ENCODE peak calls at places on chromosomes 5 and 9, in ten cellular contexts. One of them, this sample, is unnamed.

GRCh38 chr9:78103971-78104433 is 72.4 kb upstream of the GNAQ start:
- DNase-seq in choroid plexus epithelial cell: no peak
- DNase-seq in body of pancreas: no peak
- DNase-seq in tibial artery: no peak
- DNase-seq in Peyer's patch: no peak
- DNase-seq in mammary epithelial cell: no peak
- DNase-seq in fibroblast of mammary gland: no peak
- DNase-seq in NB4: peak
- DNase-seq in stomach: no peak
- DNase-seq in AG10803: no peak
- DNase-seq in this sample: no peak

GRCh38 chr5:100590867-100591266 is 55.7 kb downstream of the FAM174A start:
- DNase-seq in stomach: no peak
- DNase-seq in choroid plexus epithelial cell: no peak
- DNase-seq in body of pancreas: no peak
- DNase-seq in AG10803: no peak
- DNase-seq in NB4: no peak
- DNase-seq in fibroblast of mammary gland: no peak
- DNase-seq in mammary epithelial cell: no peak
- DNase-seq in Peyer's patch: no peak
- DNase-seq in tibial artery: no peak
- DNase-seq in this sample: no peak

GRCh38 chr5:129631946-129632345 is 115.9 kb upstream of the MINAR2 start:
- DNase-seq in tibial artery: no peak
- DNase-seq in mammary epithelial cell: no peak
- DNase-seq in NB4: no peak
- DNase-seq in stomach: no peak
- DNase-seq in AG10803: no peak
- DNase-seq in fibroblast of mammary gland: peak
- DNase-seq in Peyer's patch: no peak
- DNase-seq in body of pancreas: no peak
- DNase-seq in choroid plexus epithelial cell: peak
- DNase-seq in this sample: no peak

GRCh38 chr5:176700239-176700847 is 53.1 kb downstream of the TSPAN17 start:
- DNase-seq in body of pancreas: no peak
- DNase-seq in AG10803: no peak
- DNase-seq in Peyer's patch: no peak
- DNase-seq in stomach: no peak
- DNase-seq in fibroblast of mammary gland: no peak
- DNase-seq in tibial artery: no peak
- DNase-seq in mammary epithelial cell: no peak
- DNase-seq in choroid plexus epithelial cell: peak
- DNase-seq in NB4: peak
- DNase-seq in this sample: no peak

GRCh38 chr5:93883459-93883858 is 142.1 kb upstream of the POU5F2 start:
- DNase-seq in Peyer's patch: no peak
- DNase-seq in body of pancreas: no peak
- DNase-seq in mammary epithelial cell: no peak
- DNase-seq in stomach: no peak
- DNase-seq in fibroblast of mammary gland: no peak
- DNase-seq in NB4: no peak
- DNase-seq in choroid plexus epithelial cell: peak
- DNase-seq in AG10803: no peak
- DNase-seq in tibial artery: no peak
- DNase-seq in this sample: no peak

GRCh38 chr5:169803077-169803981 is 166.3 kb downstream of the DOCK2 start:
- DNase-seq in NB4: peak
- DNase-seq in Peyer's patch: no peak
- DNase-seq in mammary epithelial cell: no peak
- DNase-seq in tibial artery: no peak
- DNase-seq in AG10803: peak
- DNase-seq in fibroblast of mammary gland: peak
- DNase-seq in choroid plexus epithelial cell: peak
- DNase-seq in body of pancreas: no peak
- DNase-seq in stomach: no peak
- DNase-seq in this sample: peak

GRCh38 chr5:322942-323879 is 1.7 kb downstream of the AHRR start:
- DNase-seq in mammary epithelial cell: no peak
- DNase-seq in body of pancreas: no peak
- DNase-seq in tibial artery: no peak
- DNase-seq in Peyer's patch: no peak
- DNase-seq in NB4: peak
- DNase-seq in fibroblast of mammary gland: no peak
- DNase-seq in AG10803: peak
- DNase-seq in stomach: no peak
- DNase-seq in choroid plexus epithelial cell: no peak
- DNase-seq in this sample: no peak

GRCh38 chr9:130681769-130682489 is 11.7 kb upstream of the EXOSC2 start:
- DNase-seq in choroid plexus epithelial cell: no peak
- DNase-seq in tibial artery: no peak
- DNase-seq in NB4: peak
- DNase-seq in fibroblast of mammary gland: no peak
- DNase-seq in AG10803: no peak
- DNase-seq in body of pancreas: no peak
- DNase-seq in stomach: no peak
- DNase-seq in mammary epithelial cell: no peak
- DNase-seq in Peyer's patch: peak
- DNase-seq in this sample: no peak

GRCh38 chr9:81628897-81629296 is 60.5 kb downstream of the TLE1 start:
- DNase-seq in mammary epithelial cell: no peak
- DNase-seq in stomach: no peak
- DNase-seq in fibroblast of mammary gland: no peak
- DNase-seq in NB4: no peak
- DNase-seq in body of pancreas: no peak
- DNase-seq in choroid plexus epithelial cell: no peak
- DNase-seq in tibial artery: no peak
- DNase-seq in Peyer's patch: no peak
- DNase-seq in AG10803: no peak
- DNase-seq in this sample: no peak

GRCh38 chr9:106639873-106640568 is 222.9 kb upstream of the ZNF462 start:
- DNase-seq in body of pancreas: no peak
- DNase-seq in mammary epithelial cell: no peak
- DNase-seq in choroid plexus epithelial cell: no peak
- DNase-seq in Peyer's patch: no peak
- DNase-seq in AG10803: no peak
- DNase-seq in stomach: no peak
- DNase-seq in tibial artery: no peak
- DNase-seq in fibroblast of mammary gland: no peak
- DNase-seq in NB4: no peak
- DNase-seq in this sample: no peak

GRCh38 chr5:21665525-21665924 is 1187.6 kb downstream of the CDH12 start:
- DNase-seq in body of pancreas: no peak
- DNase-seq in fibroblast of mammary gland: no peak
- DNase-seq in NB4: no peak
- DNase-seq in mammary epithelial cell: no peak
- DNase-seq in tibial artery: no peak
- DNase-seq in AG10803: no peak
- DNase-seq in choroid plexus epithelial cell: no peak
- DNase-seq in Peyer's patch: no peak
- DNase-seq in stomach: no peak
- DNase-seq in this sample: no peak

GRCh38 chr5:21661129-21661528 is 1192.0 kb downstream of the CDH12 start:
- DNase-seq in choroid plexus epithelial cell: no peak
- DNase-seq in NB4: no peak
- DNase-seq in fibroblast of mammary gland: no peak
- DNase-seq in stomach: no peak
- DNase-seq in AG10803: no peak
- DNase-seq in mammary epithelial cell: no peak
- DNase-seq in Peyer's patch: no peak
- DNase-seq in tibial artery: no peak
- DNase-seq in body of pancreas: no peak
- DNase-seq in this sample: no peak

DNA sequence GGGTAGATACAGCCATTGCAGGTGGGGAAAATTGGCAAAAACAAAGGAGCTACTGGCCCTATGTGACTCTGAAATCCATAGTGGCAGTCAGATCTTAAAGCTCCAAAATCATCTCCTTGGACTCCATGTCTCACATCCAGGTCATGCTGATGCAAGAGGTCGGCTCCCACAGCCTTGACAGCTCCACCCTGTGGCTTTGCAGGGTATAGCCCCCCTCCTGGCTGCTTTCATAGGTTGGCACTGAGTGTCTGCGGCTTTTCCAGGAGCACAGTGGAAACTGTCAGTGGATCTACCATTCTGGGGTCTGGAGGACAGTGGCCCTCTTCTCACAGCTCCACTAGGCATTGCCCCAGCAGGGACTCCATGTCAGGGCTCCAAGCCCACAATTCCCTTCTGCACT is 1190.1 kb downstream of the CDH12 start:
- DNase-seq in tibial artery: no peak
- DNase-seq in Peyer's patch: no peak
- DNase-seq in body of pancreas: no peak
- DNase-seq in choroid plexus epithelial cell: no peak
- DNase-seq in NB4: peak
- DNase-seq in fibroblast of mammary gland: no peak
- DNase-seq in stomach: no peak
- DNase-seq in mammary epithelial cell: no peak
- DNase-seq in AG10803: no peak
- DNase-seq in this sample: no peak
- TF ChIP-seq CTCF in tibial artery: no peak
- TF ChIP-seq CTCF in Peyer's patch: no peak
- TF ChIP-seq CTCF in body of pancreas: no peak
- TF ChIP-seq CTCF in choroid plexus epithelial cell: no peak
- TF ChIP-seq CTCF in NB4: peak
- TF ChIP-seq CTCF in fibroblast of mammary gland: no peak
- TF ChIP-seq CTCF in stomach: no peak
- TF ChIP-seq CTCF in mammary epithelial cell: no peak
- TF ChIP-seq CTCF in AG10803: no peak
- TF ChIP-seq CTCF in this sample: no peak

DNA sequence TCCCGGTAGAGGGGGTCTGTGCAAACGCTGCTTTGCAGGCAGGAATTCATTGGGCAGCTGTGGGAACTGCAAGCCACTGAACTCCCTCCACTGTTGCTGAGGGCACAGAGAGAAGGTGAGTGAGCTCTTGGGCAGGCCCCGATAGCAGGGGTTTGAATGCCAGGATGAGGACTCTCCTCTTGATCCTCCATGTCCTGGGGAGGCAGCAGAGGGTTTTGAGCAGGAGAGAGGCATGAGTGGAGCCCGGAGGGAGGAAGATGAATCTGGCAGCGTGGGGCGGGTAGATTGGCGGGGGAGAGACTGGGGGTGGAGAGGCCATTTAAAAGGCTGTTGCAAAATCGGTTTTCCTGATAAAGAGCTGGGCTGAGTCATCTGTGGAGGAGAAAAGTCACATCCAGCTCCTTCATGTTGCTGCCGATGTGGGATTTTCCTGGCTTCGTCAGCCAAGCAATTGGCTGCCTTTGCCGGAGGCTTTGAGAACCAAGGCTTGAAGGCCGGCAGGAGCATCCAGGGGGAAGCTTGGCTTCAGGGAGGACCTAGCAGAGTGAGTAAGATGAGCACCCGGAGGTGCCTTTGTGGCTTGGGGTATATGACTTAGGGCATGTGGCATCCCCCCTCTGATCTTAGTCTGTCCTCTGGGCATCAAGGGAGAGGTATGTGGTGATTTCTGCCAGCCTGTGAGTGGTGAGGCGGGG is at the start of gene SYNPO:
- DNase-seq in stomach: peak
- DNase-seq in fibroblast of mammary gland: peak
- DNase-seq in choroid plexus epithelial cell: peak
- DNase-seq in body of pancreas: no peak
- DNase-seq in tibial artery: peak
- DNase-seq in AG10803: peak
- DNase-seq in mammary epithelial cell: peak
- DNase-seq in NB4: peak
- DNase-seq in Peyer's patch: no peak
- DNase-seq in this sample: peak
- H3K4me3 ChIP-seq in stomach: no peak
- H3K4me3 ChIP-seq in fibroblast of mammary gland: peak
- H3K4me3 ChIP-seq in choroid plexus epithelial cell: peak
- H3K4me3 ChIP-seq in body of pancreas: no peak
- H3K4me3 ChIP-seq in tibial artery: peak
- H3K4me3 ChIP-seq in AG10803: peak
- H3K4me3 ChIP-seq in mammary epithelial cell: no peak
- H3K4me3 ChIP-seq in NB4: peak
- H3K4me3 ChIP-seq in Peyer's patch: peak
- H3K4me3 ChIP-seq in this sample: peak

DNA sequence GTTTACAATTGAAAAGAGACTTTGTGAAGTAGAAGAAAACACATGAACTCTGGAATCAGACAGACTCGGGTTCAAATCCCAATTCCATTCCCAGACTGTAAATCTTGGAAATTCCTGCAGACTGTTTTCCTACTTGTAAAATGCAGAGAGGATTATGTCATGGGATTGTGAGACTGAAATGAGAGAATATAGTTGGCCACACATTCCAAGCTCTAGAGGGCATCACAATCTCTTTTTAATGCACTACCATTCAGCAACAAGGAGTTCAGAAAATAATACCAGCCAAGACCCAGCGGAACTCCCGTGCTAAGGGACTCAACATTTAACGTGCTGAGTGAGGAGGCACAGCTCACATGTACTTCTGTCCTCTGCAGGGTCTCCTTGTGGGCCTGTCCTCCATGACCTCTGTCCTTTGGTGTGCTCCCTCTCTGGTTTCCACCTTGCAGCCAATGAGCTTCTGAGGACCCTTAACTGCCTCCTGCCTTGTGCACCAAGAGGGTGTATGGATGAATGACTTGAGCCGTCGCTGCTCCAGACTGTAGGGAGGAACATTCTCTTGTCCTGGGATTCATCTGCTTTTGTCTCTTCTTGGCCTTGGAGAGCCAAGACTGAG is 263.5 kb downstream of the NTRK2 start:
- DNase-seq in choroid plexus epithelial cell: no peak
- DNase-seq in stomach: no peak
- DNase-seq in tibial artery: no peak
- DNase-seq in Peyer's patch: no peak
- DNase-seq in body of pancreas: no peak
- DNase-seq in fibroblast of mammary gland: no peak
- DNase-seq in mammary epithelial cell: peak
- DNase-seq in AG10803: no peak
- DNase-seq in NB4: no peak
- DNase-seq in this sample: peak
- TF ChIP-seq CTCF in choroid plexus epithelial cell: no peak
- TF ChIP-seq CTCF in stomach: no peak
- TF ChIP-seq CTCF in tibial artery: peak
- TF ChIP-seq CTCF in Peyer's patch: no peak
- TF ChIP-seq CTCF in body of pancreas: peak
- TF ChIP-seq CTCF in fibroblast of mammary gland: no peak
- TF ChIP-seq CTCF in mammary epithelial cell: peak
- TF ChIP-seq CTCF in AG10803: peak
- TF ChIP-seq CTCF in NB4: no peak
- TF ChIP-seq CTCF in this sample: no peak

GRCh38 chr5:77180167-77181081 is 30.1 kb upstream of the PDE8B start:
- DNase-seq in choroid plexus epithelial cell: peak
- DNase-seq in AG10803: no peak
- DNase-seq in fibroblast of mammary gland: no peak
- DNase-seq in Peyer's patch: no peak
- DNase-seq in mammary epithelial cell: no peak
- DNase-seq in NB4: no peak
- DNase-seq in stomach: peak
- DNase-seq in body of pancreas: peak
- DNase-seq in tibial artery: peak
- DNase-seq in this sample: no peak
- H3K4me3 ChIP-seq in choroid plexus epithelial cell: peak
- H3K4me3 ChIP-seq in AG10803: peak
- H3K4me3 ChIP-seq in fibroblast of mammary gland: no peak
- H3K4me3 ChIP-seq in Peyer's patch: peak
- H3K4me3 ChIP-seq in mammary epithelial cell: no peak
- H3K4me3 ChIP-seq in NB4: no peak
- H3K4me3 ChIP-seq in stomach: peak
- H3K4me3 ChIP-seq in body of pancreas: peak
- H3K4me3 ChIP-seq in tibial artery: peak
- H3K4me3 ChIP-seq in this sample: no peak

GRCh38 chr5:15472116-15472515 is 27.9 kb upstream of the FBXL7 start:
- DNase-seq in stomach: no peak
- DNase-seq in body of pancreas: no peak
- DNase-seq in Peyer's patch: no peak
- DNase-seq in tibial artery: no peak
- DNase-seq in NB4: no peak
- DNase-seq in mammary epithelial cell: no peak
- DNase-seq in fibroblast of mammary gland: no peak
- DNase-seq in choroid plexus epithelial cell: no peak
- DNase-seq in AG10803: no peak
- DNase-seq in this sample: no peak
- TF ChIP-seq CTCF in stomach: no peak
- TF ChIP-seq CTCF in body of pancreas: no peak
- TF ChIP-seq CTCF in Peyer's patch: no peak
- TF ChIP-seq CTCF in tibial artery: no peak
- TF ChIP-seq CTCF in NB4: no peak
- TF ChIP-seq CTCF in mammary epithelial cell: no peak
- TF ChIP-seq CTCF in fibroblast of mammary gland: peak
- TF ChIP-seq CTCF in choroid plexus epithelial cell: peak
- TF ChIP-seq CTCF in AG10803: no peak
- TF ChIP-seq CTCF in this sample: no peak

This sample was measured in fibroblast of the aortic adventitia.